ENCODE peak calls at places on chromosome 18, in ten cellular contexts. One of them, this sample, is unnamed.

GRCh38 chr18:25351773-25352628 is at the start of gene ZNF521:
- DNase-seq in kidney: peak
- DNase-seq in effector memory CD4-positive, alpha-beta T cell: no peak
- DNase-seq in cortex of kidney: peak
- DNase-seq in right lobe of liver: peak
- DNase-seq in T-cell: no peak
- DNase-seq in endodermal cell: peak
- DNase-seq in NCI-H1436: peak
- DNase-seq in GM10248: peak
- DNase-seq in GM19239: peak
- DNase-seq in this sample: peak

GRCh38 chr18:79305976-79306375 is 89.8 kb upstream of the NFATC1 start:
- DNase-seq in kidney: no peak
- DNase-seq in effector memory CD4-positive, alpha-beta T cell: no peak
- DNase-seq in cortex of kidney: no peak
- DNase-seq in right lobe of liver: no peak
- DNase-seq in T-cell: no peak
- DNase-seq in endodermal cell: no peak
- DNase-seq in NCI-H1436: no peak
- DNase-seq in GM10248: no peak
- DNase-seq in GM19239: no peak
- DNase-seq in this sample: no peak

GRCh38 chr18:11005528-11005927 is 143.8 kb downstream of the PIEZO2 start:
- DNase-seq in kidney: no peak
- DNase-seq in effector memory CD4-positive, alpha-beta T cell: no peak
- DNase-seq in cortex of kidney: no peak
- DNase-seq in right lobe of liver: peak
- DNase-seq in T-cell: no peak
- DNase-seq in endodermal cell: peak
- DNase-seq in NCI-H1436: no peak
- DNase-seq in GM10248: no peak
- DNase-seq in GM19239: no peak
- DNase-seq in this sample: no peak

GRCh38 chr18:35485852-35486251 is 11.9 kb downstream of the INO80C start:
- DNase-seq in kidney: no peak
- DNase-seq in effector memory CD4-positive, alpha-beta T cell: no peak
- DNase-seq in cortex of kidney: no peak
- DNase-seq in right lobe of liver: no peak
- DNase-seq in T-cell: no peak
- DNase-seq in endodermal cell: no peak
- DNase-seq in NCI-H1436: no peak
- DNase-seq in GM10248: no peak
- DNase-seq in GM19239: no peak
- DNase-seq in this sample: no peak

GRCh38 chr18:39599251-39599650 is 2033.7 kb upstream of the CELF4 start:
- DNase-seq in kidney: no peak
- DNase-seq in effector memory CD4-positive, alpha-beta T cell: no peak
- DNase-seq in cortex of kidney: no peak
- DNase-seq in right lobe of liver: no peak
- DNase-seq in T-cell: no peak
- DNase-seq in endodermal cell: no peak
- DNase-seq in NCI-H1436: no peak
- DNase-seq in GM10248: no peak
- DNase-seq in GM19239: no peak
- DNase-seq in this sample: no peak

GRCh38 chr18:45106331-45106774 is 425.7 kb downstream of the SETBP1 start:
- DNase-seq in kidney: no peak
- DNase-seq in effector memory CD4-positive, alpha-beta T cell: no peak
- DNase-seq in cortex of kidney: no peak
- DNase-seq in right lobe of liver: no peak
- DNase-seq in T-cell: peak
- DNase-seq in endodermal cell: no peak
- DNase-seq in NCI-H1436: no peak
- DNase-seq in GM10248: peak
- DNase-seq in GM19239: peak
- DNase-seq in this sample: no peak

GRCh38 chr18:59481436-59481835 is 122.4 kb upstream of the LMAN1 start:
- DNase-seq in kidney: no peak
- DNase-seq in effector memory CD4-positive, alpha-beta T cell: no peak
- DNase-seq in cortex of kidney: no peak
- DNase-seq in right lobe of liver: no peak
- DNase-seq in T-cell: no peak
- DNase-seq in endodermal cell: no peak
- DNase-seq in NCI-H1436: no peak
- DNase-seq in GM10248: no peak
- DNase-seq in GM19239: no peak
- DNase-seq in this sample: no peak

GRCh38 chr18:80112623-80113248 is 3.7 kb downstream of the ADNP2 start:
- DNase-seq in kidney: no peak
- DNase-seq in effector memory CD4-positive, alpha-beta T cell: no peak
- DNase-seq in cortex of kidney: no peak
- DNase-seq in right lobe of liver: no peak
- DNase-seq in T-cell: no peak
- DNase-seq in endodermal cell: no peak
- DNase-seq in NCI-H1436: no peak
- DNase-seq in GM10248: no peak
- DNase-seq in GM19239: no peak
- DNase-seq in this sample: no peak

GRCh38 chr18:12552884-12553242 is 105.0 kb downstream of the SPIRE1 start:
- DNase-seq in kidney: no peak
- DNase-seq in effector memory CD4-positive, alpha-beta T cell: no peak
- DNase-seq in cortex of kidney: no peak
- DNase-seq in right lobe of liver: no peak
- DNase-seq in T-cell: no peak
- DNase-seq in endodermal cell: no peak
- DNase-seq in NCI-H1436: no peak
- DNase-seq in GM10248: no peak
- DNase-seq in GM19239: no peak
- DNase-seq in this sample: no peak

GRCh38 chr18:45046961-45047360 is 366.3 kb downstream of the SETBP1 start:
- DNase-seq in kidney: no peak
- DNase-seq in effector memory CD4-positive, alpha-beta T cell: no peak
- DNase-seq in cortex of kidney: no peak
- DNase-seq in right lobe of liver: no peak
- DNase-seq in T-cell: no peak
- DNase-seq in endodermal cell: peak
- DNase-seq in NCI-H1436: no peak
- DNase-seq in GM10248: no peak
- DNase-seq in GM19239: no peak
- DNase-seq in this sample: no peak

GRCh38 chr18:66495844-66496243 is 108.0 kb downstream of the CDH19 start:
- DNase-seq in kidney: no peak
- DNase-seq in effector memory CD4-positive, alpha-beta T cell: no peak
- DNase-seq in cortex of kidney: no peak
- DNase-seq in right lobe of liver: no peak
- DNase-seq in T-cell: no peak
- DNase-seq in endodermal cell: peak
- DNase-seq in NCI-H1436: peak
- DNase-seq in GM10248: no peak
- DNase-seq in GM19239: no peak
- DNase-seq in this sample: peak

GRCh38 chr18:44680271-44681038 is at the start of gene SETBP1:
- DNase-seq in kidney: peak
- DNase-seq in effector memory CD4-positive, alpha-beta T cell: no peak
- DNase-seq in cortex of kidney: no peak
- DNase-seq in right lobe of liver: peak
- DNase-seq in T-cell: no peak
- DNase-seq in endodermal cell: peak
- DNase-seq in NCI-H1436: peak
- DNase-seq in GM10248: peak
- DNase-seq in GM19239: peak
- DNase-seq in this sample: peak

GRCh38 chr18:74689251-74689650 is 91.6 kb downstream of the ZNF407 start:
- DNase-seq in kidney: no peak
- DNase-seq in effector memory CD4-positive, alpha-beta T cell: no peak
- DNase-seq in cortex of kidney: no peak
- DNase-seq in right lobe of liver: no peak
- DNase-seq in T-cell: no peak
- DNase-seq in endodermal cell: no peak
- DNase-seq in NCI-H1436: no peak
- DNase-seq in GM10248: no peak
- DNase-seq in GM19239: no peak
- DNase-seq in this sample: no peak

GRCh38 chr18:48946329-48946835 is 4.4 kb downstream of the SMAD7 start:
- DNase-seq in kidney: no peak
- DNase-seq in effector memory CD4-positive, alpha-beta T cell: no peak
- DNase-seq in cortex of kidney: no peak
- DNase-seq in right lobe of liver: no peak
- DNase-seq in T-cell: no peak
- DNase-seq in endodermal cell: no peak
- DNase-seq in NCI-H1436: no peak
- DNase-seq in GM10248: no peak
- DNase-seq in GM19239: no peak
- DNase-seq in this sample: peak

This sample was measured in NCI-H526 treated with DMSO at 0.1 percent for 48 hours.